ENCODE peak calls at places on chromosomes 1 and 21, in ten cellular contexts. P is IMR-90; G is left lung; D is left ventricle myocardium inferior; V is CD8-positive, alpha-beta T cell; J is GM23248; F is upper lobe of right lung; R is CD4-positive, CD25-positive, alpha-beta regulatory T cell; W is effector memory CD4-positive, alpha-beta T cell; U is tibial artery. H is an unnamed sample.

GRCh38 chr1:108692724-108693655 is 880 bp downstream of the PRPF38B start:
- DNase-seq in P (peak; percentile 78), G (no peak), D (peak; percentile 20), V (peak; percentile 92), J (peak; percentile 80), F (peak; percentile 74), R (peak; percentile 95), W (peak; percentile 78), U (peak; percentile 69), H (peak; percentile 74)

GRCh38 chr1:179025975-179026812 is 500 bp downstream of the FAM20B start:
- DNase-seq in P (no peak), G (peak; percentile 96), D (peak; percentile 73), V (peak; percentile 71), J (peak; percentile 75), F (peak; percentile 93), R (peak; percentile 80), W (peak; percentile 65), U (peak; percentile 86), H (peak; percentile 81)

GRCh38 chr1:201648066-201648910 is 109.4 kb downstream of the NAV1 start:
- DNase-seq in P (peak; percentile 75), G (peak; percentile 83), D (peak; percentile 66), V (no peak), J (peak; percentile 84), F (peak; percentile 67), R (peak; percentile 10), W (no peak), U (peak; percentile 70), H (no peak)

GRCh38 chr1:31934706-31935629 is 3.2 kb downstream of the PTP4A2 start:
- DNase-seq in P (peak; percentile 70), G (no peak), D (no peak), V (peak; percentile 44), J (peak; percentile 83), F (no peak), R (peak; percentile 72), W (no peak), U (no peak), H (no peak)

GRCh38 chr1:22529901-22530621 is 33.2 kb upstream of the EPHA8 start:
- DNase-seq in P (no peak), G (no peak), D (peak; percentile 29), V (no peak), J (peak; percentile 79), F (no peak), R (no peak), W (no peak), U (peak; percentile 84), H (no peak)

GRCh38 chr21:42818328-42818749 is 61.0 kb downstream of the WDR4 start:
- DNase-seq in P (peak; percentile 39), G (peak; percentile 85), D (peak; percentile 63), V (peak; percentile 67), J (peak; percentile 73), F (peak; percentile 81), R (peak; percentile 69), W (peak; percentile 29), U (peak; percentile 74), H (no peak)

GRCh38 chr1:34910425-34910824 is 19.0 kb downstream of the DLGAP3 start:
- DNase-seq in P (no peak), G (no peak), D (no peak), V (no peak), J (no peak), F (no peak), R (no peak), W (no peak), U (no peak), H (no peak)

GRCh38 chr1:98653186-98653585 is 8.3 kb upstream of the SNX7 start:
- DNase-seq in P (peak; percentile 48), G (no peak), D (no peak), V (no peak), J (no peak), F (no peak), R (no peak), W (no peak), U (no peak), H (no peak)

GRCh38 chr1:56286956-56287355 is 292.4 kb downstream of the PLPP3 start:
- DNase-seq in P (no peak), G (no peak), D (no peak), V (no peak), J (peak; percentile 62), F (no peak), R (no peak), W (no peak), U (no peak), H (no peak)

GRCh38 chr1:49251385-49251784 is 474.7 kb upstream of the BEND5 start:
- DNase-seq in P (no peak), G (peak; percentile 20), D (no peak), V (no peak), J (no peak), F (no peak), R (no peak), W (no peak), U (no peak), H (no peak)

GRCh38 chr1:44266400-44267344 is 53.4 kb downstream of the DMAP1 start:
- DNase-seq in P (no peak), G (no peak), D (no peak), V (no peak), J (no peak), F (no peak), R (no peak), W (no peak), U (no peak), H (no peak)

GRCh38 chr1:44261963-44262362 is 48.7 kb downstream of the DMAP1 start:
- DNase-seq in P (no peak), G (no peak), D (no peak), V (no peak), J (no peak), F (no peak), R (no peak), W (no peak), U (no peak), H (no peak)

GRCh38 chr1:44262414-44262813 is 49.1 kb downstream of the DMAP1 start:
- DNase-seq in P (no peak), G (no peak), D (no peak), V (no peak), J (no peak), F (no peak), R (no peak), W (no peak), U (no peak), H (no peak)

GRCh38 chr1:44263191-44263944 is 50.1 kb downstream of the DMAP1 start:
- DNase-seq in P (no peak), G (no peak), D (no peak), V (no peak), J (no peak), F (no peak), R (peak; percentile 59), W (no peak), U (no peak), H (no peak)

DNA sequence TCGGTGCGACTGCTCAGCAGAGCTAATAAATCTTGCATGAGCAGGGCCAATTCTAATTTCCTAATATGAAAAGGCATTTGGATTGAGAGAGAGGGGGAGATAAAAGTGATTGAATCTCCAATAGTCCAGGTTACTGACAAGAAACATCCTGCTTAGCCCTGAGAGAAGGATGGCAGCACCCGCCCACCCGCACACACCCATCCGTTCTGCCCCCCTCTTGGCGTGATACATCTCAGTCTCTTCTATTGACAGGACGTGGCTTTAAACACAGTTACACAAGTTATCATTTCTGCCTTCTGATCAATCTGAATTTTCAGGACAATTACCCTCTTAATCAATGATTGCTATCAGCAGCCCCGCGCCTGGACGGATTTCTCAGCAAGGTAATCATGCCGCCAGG is 50.9 kb downstream of the DMAP1 start:
- DNase-seq in P (no peak), G (no peak), D (no peak), V (no peak), J (no peak), F (no peak), R (peak; percentile 76), W (no peak), U (no peak), H (no peak)
- H3K4me1 ChIP-seq in P (no peaks in the 10 kb centered on the region), G (peaks cover 2% of the 10 kb centered on the region), D (peaks cover 12% of the 10 kb centered on the region), V (no peaks in the 10 kb centered on the region), J (no peaks in the 10 kb centered on the region), F (peaks cover 19% of the 10 kb centered on the region), R (no peaks in the 10 kb centered on the region), W (no peaks in the 10 kb centered on the region), U (no peaks in the 10 kb centered on the region), H (no peaks in the 10 kb centered on the region)

GRCh38 chr1:1677718-1678580 is 14.6 kb downstream of the SLC35E2B start:
- DNase-seq in P (no peak), G (peak; percentile 53), D (no peak), V (peak; percentile 65), J (no peak), F (peak; percentile 29), R (peak; percentile 71), W (peak; percentile 35), U (peak; percentile 60), H (peak; percentile 65)
- H3K4me1 ChIP-seq in P (peaks cover 2% of the 10 kb centered on the region), G (no peaks in the 10 kb centered on the region), D (peaks cover 32% of the 10 kb centered on the region), V (peaks cover 15% of the 10 kb centered on the region), J (no peaks in the 10 kb centered on the region), F (no peaks in the 10 kb centered on the region), R (peaks cover 18% of the 10 kb centered on the region), W (peaks cover 15% of the 10 kb centered on the region), U (peaks cover 34% of the 10 kb centered on the region), H (peaks cover 15% of the 10 kb centered on the region)

GRCh38 chr1:206702803-206703202 is 18.1 kb downstream of the MAPKAPK2 start:
- DNase-seq in P (no peak), G (no peak), D (no peak), V (no peak), J (no peak), F (peak; percentile 6), R (no peak), W (no peak), U (no peak), H (no peak)

GRCh38 chr1:206705744-206706297 is 21.1 kb downstream of the MAPKAPK2 start:
- DNase-seq in P (no peak), G (no peak), D (no peak), V (no peak), J (peak; percentile 50), F (no peak), R (no peak), W (no peak), U (no peak), H (no peak)

GRCh38 chr1:206705187-206705586 is 20.5 kb downstream of the MAPKAPK2 start:
- DNase-seq in P (peak; percentile 89), G (peak; percentile 78), D (no peak), V (no peak), J (peak; percentile 96), F (peak; percentile 62), R (no peak), W (no peak), U (peak; percentile 72), H (no peak)

GRCh38 chr1:206704239-206704638 is 19.5 kb downstream of the MAPKAPK2 start:
- DNase-seq in P (no peak), G (no peak), D (no peak), V (no peak), J (no peak), F (peak; percentile 44), R (peak; percentile 35), W (no peak), U (no peak), H (no peak)

DNA sequence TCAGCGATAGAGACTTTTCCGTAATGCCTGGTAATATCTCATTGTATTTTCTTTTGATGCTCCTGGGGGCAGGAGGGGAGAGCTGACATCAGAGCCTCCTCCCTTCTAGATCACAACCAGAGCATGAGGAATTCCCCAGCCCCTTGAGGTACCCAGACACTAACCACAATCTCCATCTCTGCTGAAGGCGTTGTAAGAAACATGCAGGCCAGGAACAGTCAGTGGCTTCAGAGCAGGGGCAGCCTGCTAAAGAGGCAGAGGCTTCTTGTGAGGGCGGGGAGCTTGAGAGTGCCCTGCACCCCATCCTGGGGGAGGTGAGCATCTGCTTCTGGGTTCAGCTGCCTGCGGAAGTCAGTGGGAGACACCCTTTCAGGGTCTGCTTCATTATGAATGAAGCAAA is 18.9 kb downstream of the MAPKAPK2 start:
- DNase-seq in P (peak; percentile 49), G (no peak), D (no peak), V (peak; percentile 79), J (no peak), F (peak; percentile 43), R (peak; percentile 68), W (peak; percentile 69), U (no peak), H (peak; percentile 40)
- H3K4me1 ChIP-seq in P (peaks cover 39% of the 10 kb centered on the region), G (peaks cover 46% of the 10 kb centered on the region), D (peaks cover 100% of the 10 kb centered on the region), V (peaks cover 77% of the 10 kb centered on the region), J (peaks cover 46% of the 10 kb centered on the region), F (peaks cover 74% of the 10 kb centered on the region), R (peaks cover 80% of the 10 kb centered on the region), W (peaks cover 61% of the 10 kb centered on the region), U (peaks cover 89% of the 10 kb centered on the region), H (peaks cover 71% of the 10 kb centered on the region)

GRCh38 chr1:205811660-205812059 is 1.3 kb downstream of the SLC41A1 start:
- DNase-seq in P (no peak), G (no peak), D (peak; percentile 70), V (no peak), J (peak; percentile 42), F (no peak), R (no peak), W (no peak), U (no peak), H (no peak)
- H3K4me1 ChIP-seq in P (peaks cover 6% of the 10 kb centered on the region), G (peaks cover 22% of the 10 kb centered on the region), D (peaks cover 78% of the 10 kb centered on the region), V (peaks cover 60% of the 10 kb centered on the region), J (peaks cover 12% of the 10 kb centered on the region), F (peaks cover 32% of the 10 kb centered on the region), R (peaks cover 67% of the 10 kb centered on the region), W (peaks cover 28% of the 10 kb centered on the region), U (peaks cover 55% of the 10 kb centered on the region), H (peaks cover 58% of the 10 kb centered on the region)